ENCODE peak calls at places on chromosomes 3 and 15, in four cellular contexts. U is PC-3, K is SK-N-SH, Z is GM23248. H is an unnamed sample.

GRCh38 chr3:132926098-132926497 is 112.1 kb upstream of the TMEM108 start:
- DNase-seq in Z (no peak), U (no peak), K (no peak), H (no peak)

GRCh38 chr15:51227967-51228783 is 110.2 kb downstream of the CYP19A1 start:
- DNase-seq in U (peak; percentile 52), Z (peak; percentile 96), K (no peak), H (no peak)

GRCh38 chr15:76340802-76341365 is 4.3 kb downstream of the ISL2 start:
- DNase-seq in U (no peak), K (no peak), Z (peak; percentile 35), H (peak; percentile 83)

GRCh38 chr15:63240136-63240535 is 37.3 kb upstream of the APH1B start:
- DNase-seq in K (no peak), Z (no peak), U (no peak), H (no peak)

GRCh38 chr15:73988075-73988969 is 3.8 kb downstream of the STOML1 start:
- DNase-seq in K (no peak), U (peak; percentile 42), Z (peak; percentile 30), H (no peak)

GRCh38 chr3:119323401-119324107 is 29.4 kb downstream of the ARHGAP31 start:
- DNase-seq in K (no peak), U (peak; percentile 50), Z (no peak), H (no peak)

GRCh38 chr3:81581966-81582599 is 179.4 kb downstream of the GBE1 start:
- DNase-seq in U (peak; percentile 78), Z (peak; percentile 67), K (peak; percentile 11), H (peak; percentile 59)

GRCh38 chr3:197168606-197169005 is 129.8 kb downstream of the DLG1 start:
- DNase-seq in K (peak; percentile 39), Z (peak; percentile 85), U (no peak), H (peak; percentile 43)

DNA sequence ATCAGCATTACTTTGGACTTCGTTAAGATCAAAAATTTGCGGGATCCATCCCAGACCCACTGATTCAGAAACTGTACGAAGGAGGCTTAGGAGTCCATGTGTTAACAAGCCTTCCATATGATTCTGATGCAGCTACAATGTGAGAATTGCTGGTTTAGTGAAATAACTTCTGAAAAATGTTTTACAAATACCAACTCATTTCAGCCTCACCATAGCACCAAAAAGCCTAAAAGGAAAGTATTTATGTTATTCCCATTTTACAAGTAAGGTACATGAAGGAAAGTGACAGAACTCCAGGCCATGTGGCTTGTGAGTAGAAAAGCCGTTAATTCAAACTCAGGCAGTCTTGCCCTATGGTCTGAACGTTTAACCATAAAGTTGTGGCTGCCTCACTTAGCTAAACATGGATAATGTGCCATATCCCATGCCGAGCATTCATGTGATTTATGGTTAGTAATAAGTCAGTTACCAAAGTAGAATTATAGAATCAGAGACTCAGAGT is 1.5 kb upstream of the IGSF10 start:
- DNase-seq in Z (no peak), K (no peak), U (no peak), H (no peak)
- H3F3A ChIP-seq in Z (no peaks in the 10 kb centered on the region), K (peaks cover 3% of the 10 kb centered on the region), U (no peaks in the 10 kb centered on the region), H (no peaks in the 10 kb centered on the region)

GRCh38 chr3:186193534-186194450 is 84.9 kb upstream of the ETV5 start:
- DNase-seq in K (peak; percentile 24), Z (peak; percentile 4), U (no peak), H (peak; percentile 82)
- H3K9ac ChIP-seq in K (no peak overlapping the region), Z (no peak overlapping the region), U (no peak overlapping the region), H (no peak overlapping the region)

DNA sequence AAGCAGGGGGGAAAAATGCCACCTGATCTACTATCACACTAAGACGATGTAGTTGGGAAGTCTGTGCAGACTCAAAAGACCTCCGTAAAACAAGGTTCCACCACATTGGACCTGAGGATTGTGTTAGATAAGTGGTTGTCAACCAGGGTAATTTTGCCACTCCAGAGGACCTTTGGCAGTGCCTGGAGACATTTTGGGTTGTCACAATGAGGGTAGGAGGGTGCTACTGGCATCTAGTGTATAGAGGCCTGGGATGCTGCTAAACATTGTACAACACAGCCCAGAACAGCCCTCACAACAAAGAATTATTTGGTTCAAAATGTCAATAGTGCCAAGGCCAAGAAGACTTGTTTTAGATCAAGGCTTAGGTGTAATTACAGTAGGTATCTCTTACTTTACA is 14.6 kb upstream of the ZBED2 start:
- DNase-seq in U (no peak), K (no peak), Z (no peak), H (no peak)
- H3K27ac ChIP-seq in U (no peak overlapping the region), K (no peak overlapping the region), Z (no peak overlapping the region), H (no peak overlapping the region)

DNA sequence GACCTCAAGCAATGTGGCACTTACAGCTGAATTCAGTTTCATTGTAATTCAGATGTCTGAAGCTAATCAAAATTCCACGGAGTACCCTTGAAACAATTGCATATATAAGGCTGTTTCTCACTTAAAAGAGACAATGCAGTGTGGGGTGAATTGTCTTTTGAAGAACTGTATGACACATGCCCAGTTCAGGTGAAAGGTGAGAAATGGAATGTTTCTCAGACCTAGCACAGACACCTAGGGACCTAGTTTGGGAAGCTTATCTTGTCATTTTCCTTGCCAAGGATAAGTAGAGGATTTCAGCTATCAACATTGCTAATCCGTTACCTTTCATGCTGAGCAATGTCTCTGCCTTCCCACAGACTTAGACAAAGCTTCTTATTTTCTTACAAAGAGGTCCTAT is 36.3 kb downstream of the MBNL1 start:
- DNase-seq in U (peak; percentile 21), Z (no peak), K (no peak), H (peak; percentile 41)
- H3F3A ChIP-seq in U (peaks cover 14% of the 10 kb centered on the region), Z (peaks cover 78% of the 10 kb centered on the region), K (peaks cover 59% of the 10 kb centered on the region), H (peaks cover 4% of the 10 kb centered on the region)

DNA sequence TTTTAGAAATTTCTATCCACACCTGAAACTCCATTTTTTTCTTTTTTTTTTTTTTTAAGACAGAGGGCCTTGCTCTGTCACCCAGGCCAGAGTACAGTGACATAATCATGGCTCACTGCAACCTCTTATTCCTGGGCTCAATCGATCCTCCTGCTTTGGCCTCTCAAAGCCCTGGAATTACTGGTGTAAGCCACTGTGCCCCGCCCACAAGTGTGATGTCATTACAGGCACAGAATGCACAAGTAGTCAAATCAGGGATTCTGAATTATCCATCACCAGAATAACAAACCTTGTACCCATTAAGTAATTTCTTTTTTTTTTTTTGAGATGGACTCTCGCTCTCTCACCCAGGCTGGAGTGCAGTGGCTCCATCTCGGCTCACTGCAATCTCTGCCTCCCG is 1.9 kb downstream of the UQCRC1 start:
- DNase-seq in Z (peak; percentile 52), K (no peak), U (no peak), H (no peak)
- H3K9ac ChIP-seq in Z (no peak overlapping the region), K (no peak overlapping the region), U (no peak overlapping the region), H (no peak overlapping the region)

DNA sequence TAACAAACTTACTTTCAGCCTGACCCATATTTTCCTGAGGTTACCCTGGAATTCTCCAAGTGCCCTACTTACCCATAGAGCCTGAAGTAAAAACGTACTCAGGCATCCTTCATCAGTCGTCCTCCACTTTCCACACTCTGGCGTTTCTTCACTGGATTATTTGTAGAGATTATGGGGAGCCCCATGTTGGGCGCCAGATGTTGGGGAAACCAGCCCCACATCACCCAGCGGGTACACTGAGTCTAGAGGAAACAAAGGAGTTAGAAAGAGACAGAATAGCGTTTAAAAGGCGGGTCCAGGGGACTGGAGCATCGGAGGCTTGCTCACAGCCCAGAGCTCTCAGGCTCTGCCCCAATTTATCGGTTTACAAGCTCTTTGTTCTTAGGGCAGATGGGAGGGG is 9.7 kb upstream of the SLC28A2 start:
- DNase-seq in Z (no peak), K (no peak), U (no peak), H (peak; percentile 8)
- H3K27ac ChIP-seq in Z (no peak overlapping the region), K (no peak overlapping the region), U (no peak overlapping the region), H (no peak overlapping the region)

DNA sequence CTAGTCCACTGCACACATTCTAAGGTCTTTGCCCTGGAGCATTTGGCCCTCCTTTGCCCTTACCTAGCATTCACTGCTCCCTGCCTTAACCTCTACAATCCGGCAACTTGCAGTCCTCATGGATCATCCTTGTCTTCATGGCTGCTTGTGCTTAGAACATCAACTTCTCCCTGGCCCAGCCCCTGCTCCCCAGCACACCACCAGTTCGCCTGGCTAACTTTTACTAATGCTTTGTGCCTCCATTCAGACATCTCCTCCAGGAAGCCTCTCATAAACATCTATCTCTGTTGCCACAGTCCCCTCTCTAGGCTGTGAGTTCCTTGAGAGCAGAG is 57.1 kb downstream of the AAGAB start:
- DNase-seq in Z (peak; percentile 21), U (no peak), K (no peak), H (no peak)
- H3F3A ChIP-seq in Z (peaks cover 88% of the 10 kb centered on the region), U (peaks cover 21% of the 10 kb centered on the region), K (peaks cover 4% of the 10 kb centered on the region), H (peaks cover 4% of the 10 kb centered on the region)